ENCODE peak calls at places on chromosomes 2 and 18, in four cellular contexts. E is mucosa of descending colon; Z is CD8-positive, alpha-beta T cell; G is lower lobe of right lung. S is an unnamed sample. For H3K9me3 and H3K4me1, the result is how much of the 10 kb centered on the place peaks cover.

GRCh38 chr2:69969991-69970390 is 8.6 kb upstream of the ASPRV1 start:
- DNase-seq in E (no peak), Z (no peak), G (peak), S (no peak)

GRCh38 chr2:121382744-121383143 is 97.7 kb upstream of the TFCP2L1 start:
- DNase-seq in E (no peak), Z (no peak), G (no peak), S (no peak)

GRCh38 chr2:30287857-30288513 is 56.7 kb downstream of the LBH start:
- DNase-seq in E (no peak), Z (no peak), G (no peak), S (no peak)

GRCh38 chr2:2879776-2880175 is 497.8 kb downstream of the EIPR1 start:
- DNase-seq in E (no peak), Z (no peak), G (no peak), S (no peak)

GRCh38 chr2:103289101-103289725 is 527.4 kb downstream of the TMEM182 start:
- DNase-seq in E (no peak), Z (no peak), G (no peak), S (no peak)

GRCh38 chr18:62448426-62448825 is 74.4 kb upstream of the ZCCHC2 start:
- DNase-seq in E (no peak), Z (no peak), G (no peak), S (no peak)

GRCh38 chr18:23291456-23292205 is 156.3 kb downstream of the CABLES1 start:
- DNase-seq in E (no peak), Z (no peak), G (no peak), S (no peak)

GRCh38 chr2:27721335-27721734 is 50.2 kb upstream of the MRPL33 start:
- DNase-seq in E (no peak), Z (no peak), G (no peak), S (peak)

GRCh38 chr2:109351164-109351756 is 222.3 kb downstream of the SH3RF3 start:
- DNase-seq in E (peak), Z (no peak), G (peak), S (peak)

GRCh38 chr2:179272406-179273192 is 8.0 kb upstream of the SESTD1 start:
- DNase-seq in E (no peak), Z (no peak), G (no peak), S (no peak)

GRCh38 chr18:33745396-33745795 is 167.4 kb downstream of the ASXL3 start:
- DNase-seq in E (no peak), Z (no peak), G (no peak), S (peak)

GRCh38 chr2:28716265-28716865 is 35.3 kb upstream of the PPP1CB start:
- DNase-seq in E (peak), Z (no peak), G (no peak), S (no peak)

GRCh38 chr2:10664652-10665051 is 25.1 kb downstream of the NOL10 start:
- DNase-seq in E (no peak), Z (no peak), G (no peak), S (no peak)

GRCh38 chr18:8607776-8608682 is 1.2 kb upstream of the RAB12 start:
- DNase-seq in E (no peak), Z (no peak), G (no peak), S (peak)

GRCh38 chr18:79510731-79511141 is 115.0 kb downstream of the NFATC1 start:
- DNase-seq in E (no peak), Z (peak), G (peak), S (peak)

GRCh38 chr2:54149623-54150501 is 34.4 kb downstream of the ACYP2 start:
- DNase-seq in E (no peak), Z (no peak), G (no peak), S (no peak)

DNA sequence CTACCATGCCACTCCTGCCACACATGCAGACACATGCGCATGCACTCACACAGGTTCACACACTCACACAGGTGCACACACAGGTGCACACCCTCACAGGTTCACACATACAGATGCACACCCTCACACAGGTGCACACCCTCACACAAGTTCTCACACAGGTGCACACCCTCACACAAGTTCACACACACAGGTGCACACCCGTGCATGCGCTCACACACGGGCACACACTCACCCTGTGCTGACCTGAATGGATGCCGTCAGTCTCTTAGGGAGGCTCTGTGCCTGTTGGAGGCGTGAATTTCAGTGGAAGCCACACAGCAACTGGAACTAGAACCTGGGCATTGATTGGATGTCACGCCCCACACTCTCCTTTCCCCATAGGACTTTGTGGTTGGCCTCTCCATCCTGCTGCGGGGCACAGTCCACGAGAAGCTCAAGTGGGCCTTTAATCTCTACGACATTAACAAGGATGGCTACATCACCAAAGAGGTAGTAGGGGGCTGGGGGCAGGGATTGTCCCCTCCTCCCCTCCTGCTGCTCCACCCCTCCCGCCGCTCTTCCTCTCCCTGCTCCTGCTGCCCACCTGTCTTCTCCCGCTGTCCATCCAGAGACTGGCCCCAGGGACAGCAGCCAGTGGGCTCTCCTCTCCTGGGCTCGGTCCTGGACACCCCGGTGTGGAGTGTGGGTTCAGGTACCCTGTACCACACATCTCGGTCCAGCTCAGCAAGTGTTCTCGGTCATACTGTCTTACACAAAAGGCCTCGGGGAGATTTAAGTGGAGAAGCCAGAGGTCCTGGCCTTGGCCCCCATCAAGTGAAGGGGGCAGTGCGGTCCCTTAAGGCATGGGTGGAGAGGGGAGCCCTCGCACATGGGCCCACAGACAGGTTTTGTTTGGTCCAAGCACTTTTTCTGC is 21.0 kb upstream of the FAHD2A start:
- DNase-seq in E (no peak), Z (no peak), G (no peak), S (no peak)
- H3K9me3 ChIP-seq in E (under half), Z (under half), G (under half), S (under half)

GRCh38 chr18:28091197-28091596 is 85.7 kb downstream of the CDH2 start:
- DNase-seq in E (no peak), Z (no peak), G (no peak), S (no peak)

GRCh38 chr18:28099237-28099636 is 77.7 kb downstream of the CDH2 start:
- DNase-seq in E (no peak), Z (no peak), G (no peak), S (no peak)

GRCh38 chr18:28095631-28096030 is 81.3 kb downstream of the CDH2 start:
- DNase-seq in E (no peak), Z (no peak), G (no peak), S (no peak)

GRCh38 chr18:28095041-28095440 is 81.9 kb downstream of the CDH2 start:
- DNase-seq in E (no peak), Z (no peak), G (no peak), S (no peak)
- H3K4me1 ChIP-seq in E (under half), Z (under half), G (under half), S (under half)

DNA sequence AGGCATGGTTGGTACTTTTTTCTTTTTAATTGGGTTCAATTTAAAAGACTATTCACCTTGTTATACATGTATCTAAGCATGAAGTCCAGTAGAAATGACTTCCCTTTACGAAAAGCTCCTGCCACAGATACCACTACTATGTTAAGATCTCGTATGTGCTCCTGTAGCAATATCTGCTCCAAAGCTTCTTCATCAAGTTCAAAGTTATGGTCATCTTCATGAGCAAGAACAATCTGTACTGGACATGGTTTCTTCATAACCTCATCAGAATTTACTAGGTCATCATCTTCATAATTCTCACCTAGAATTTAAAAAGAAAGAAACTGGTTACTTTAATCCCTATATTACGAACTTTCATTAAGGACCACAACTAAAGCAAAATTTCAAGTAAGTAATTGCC is 33.9 kb downstream of the ATL2 start:
- DNase-seq in E (no peak), Z (no peak), G (no peak), S (no peak)
- H3K4me3 ChIP-seq in E (no peak), Z (no peak), G (no peak), S (no peak)

DNA sequence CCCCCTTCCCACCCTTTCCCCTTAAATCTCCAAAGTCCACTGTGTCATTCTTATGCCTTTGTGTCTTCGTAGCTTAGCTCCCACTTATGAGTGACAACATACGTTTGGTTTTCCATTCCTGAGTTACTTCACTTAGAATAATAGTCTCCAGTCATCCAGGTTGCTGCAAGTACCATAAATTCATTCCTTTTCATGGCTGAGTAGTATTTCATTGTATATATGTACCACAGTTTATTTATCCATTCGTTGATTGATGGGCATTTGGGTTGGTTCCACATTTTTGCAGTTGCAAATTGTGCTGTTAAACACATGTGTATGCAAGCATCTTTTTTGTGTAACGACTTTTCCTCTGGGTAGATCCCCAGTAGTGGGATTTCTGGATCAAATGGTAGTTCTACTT is 14.5 kb upstream of the ZNF638 start:
- DNase-seq in E (no peak), Z (no peak), G (no peak), S (no peak)
- H3K9me3 ChIP-seq in E (under half), Z (under half), G (under half), S (under half)

DNA sequence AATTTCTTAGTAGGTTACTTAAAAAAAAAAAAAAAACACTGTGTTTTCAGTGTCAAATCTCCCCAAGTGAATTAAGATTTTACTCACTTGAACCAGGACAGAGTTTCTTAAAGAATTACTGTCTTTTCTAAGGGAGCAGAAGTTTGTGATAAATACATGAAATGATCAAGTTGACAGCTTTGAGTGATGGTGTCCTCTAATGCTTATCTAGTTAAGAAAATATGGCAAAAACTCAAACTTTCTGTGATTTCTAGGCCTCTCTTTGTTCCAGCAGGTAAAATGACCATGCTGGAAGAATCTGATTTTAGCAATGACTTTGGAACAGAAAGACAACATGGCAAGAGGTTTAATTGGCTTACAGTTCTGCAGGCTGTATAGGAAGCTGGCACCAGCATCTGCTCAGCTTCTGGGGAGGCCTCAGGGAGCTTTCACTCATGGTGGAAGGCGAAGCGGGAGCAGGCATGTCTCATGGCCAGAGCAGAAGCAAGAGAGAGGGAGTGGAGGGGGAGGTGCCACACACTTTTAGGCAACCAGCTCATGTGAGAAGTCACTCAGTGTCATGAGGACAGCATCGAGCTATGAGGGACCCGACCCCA is 6.6 kb downstream of the MAPRE2 start:
- DNase-seq in E (no peak), Z (no peak), G (no peak), S (no peak)
- H3K4me1 ChIP-seq in E (under half), Z (half or more), G (half or more), S (half or more)

DNA sequence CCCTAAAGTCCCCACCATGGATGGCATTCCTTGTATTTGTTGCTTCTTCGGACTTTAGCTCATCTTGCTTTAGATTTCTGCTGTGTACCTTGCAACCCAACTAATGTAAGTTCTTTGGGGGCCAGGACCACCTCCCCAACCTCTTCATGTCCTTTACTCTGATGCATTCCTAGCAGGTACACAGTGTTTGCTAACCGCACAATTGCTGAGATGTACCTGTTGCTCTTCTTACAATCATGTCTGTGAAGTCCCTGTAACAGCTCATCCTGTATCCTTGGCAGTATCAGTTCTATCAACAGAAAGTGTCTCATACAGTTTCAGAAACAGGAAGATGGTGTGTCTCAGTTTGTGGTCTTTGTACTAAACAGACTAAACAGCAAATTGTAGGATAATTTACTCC is 24.1 kb downstream of the ST8SIA3 start:
- DNase-seq in E (no peak), Z (no peak), G (no peak), S (no peak)
- H3K4me3 ChIP-seq in E (no peak), Z (no peak), G (no peak), S (no peak)

GRCh38 chr2:127371037-127371436 is 16.7 kb downstream of the MAP3K2 start:
- DNase-seq in E (no peak), Z (no peak), G (no peak), S (no peak)

GRCh38 chr2:127377262-127377661 is 10.5 kb downstream of the MAP3K2 start:
- DNase-seq in E (no peak), Z (no peak), G (no peak), S (no peak)

GRCh38 chr2:127370010-127370409 is 17.8 kb downstream of the MAP3K2 start:
- DNase-seq in E (no peak), Z (no peak), G (no peak), S (no peak)

GRCh38 chr2:127376265-127376664 is 11.5 kb downstream of the MAP3K2 start:
- DNase-seq in E (no peak), Z (no peak), G (no peak), S (no peak)

GRCh38 chr2:127373362-127374083 is 14.3 kb downstream of the MAP3K2 start:
- DNase-seq in E (no peak), Z (no peak), G (no peak), S (no peak)
- H3K9me3 ChIP-seq in E (under half), Z (under half), G (under half), S (under half)

DNA sequence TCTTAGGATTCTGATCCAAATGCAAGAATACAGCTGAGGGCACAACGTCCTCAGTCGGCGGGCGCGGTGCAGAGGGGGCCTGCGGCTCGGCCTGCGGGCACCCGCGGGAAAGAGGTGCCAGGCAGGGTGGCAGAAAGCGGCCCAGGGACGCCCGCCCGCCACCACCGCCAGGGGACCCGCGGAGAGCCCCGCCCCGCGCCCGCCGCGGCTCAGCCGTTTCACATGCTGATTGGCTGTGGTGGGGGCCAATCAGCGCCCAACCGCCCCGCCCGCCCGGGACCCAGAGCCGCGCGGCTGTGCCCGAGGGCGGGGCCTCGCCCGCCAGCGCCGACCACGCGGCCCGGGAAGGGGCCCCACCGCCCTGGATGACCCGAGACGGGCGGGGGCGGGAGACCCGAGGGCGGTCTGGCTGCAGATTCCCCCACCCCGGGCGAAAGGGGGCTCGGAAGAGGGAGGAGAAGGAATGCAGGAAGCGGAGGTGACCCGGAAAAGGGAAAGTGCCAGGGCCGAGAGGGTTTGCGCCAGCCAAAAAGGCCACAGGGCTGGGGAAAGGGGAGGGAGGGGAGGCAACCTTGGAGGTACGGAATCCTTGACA is 8.0 kb downstream of the IRS1 start:
- DNase-seq in E (peak), Z (peak), G (peak), S (peak)
- H3K4me1 ChIP-seq in E (under half), Z (under half), G (half or more), S (under half)

GRCh38 chr2:65553504-65554074 is 121.2 kb upstream of the SPRED2 start:
- DNase-seq in E (no peak), Z (no peak), G (no peak), S (no peak)

GRCh38 chr2:65557616-65558573 is 125.5 kb upstream of the SPRED2 start:
- DNase-seq in E (no peak), Z (no peak), G (no peak), S (no peak)

GRCh38 chr2:65554765-65555561 is 122.6 kb upstream of the SPRED2 start:
- DNase-seq in E (no peak), Z (no peak), G (no peak), S (no peak)

GRCh38 chr2:65562890-65563289 is 130.5 kb upstream of the SPRED2 start:
- DNase-seq in E (no peak), Z (no peak), G (no peak), S (no peak)

GRCh38 chr2:65558748-65559147 is 126.3 kb upstream of the SPRED2 start:
- DNase-seq in E (no peak), Z (no peak), G (no peak), S (no peak)
- H3K4me3 ChIP-seq in E (no peak), Z (no peak), G (no peak), S (no peak)

GRCh38 chr2:127645395-127646291 is at the start of gene GPR17:
- DNase-seq in E (peak), Z (no peak), G (peak), S (no peak)

GRCh38 chr2:127647242-127648190 is 1.6 kb downstream of the GPR17 start:
- DNase-seq in E (no peak), Z (no peak), G (peak), S (peak)

GRCh38 chr2:127648321-127648720 is 2.4 kb downstream of the GPR17 start:
- DNase-seq in E (no peak), Z (no peak), G (peak), S (peak)

GRCh38 chr2:127644661-127645394 is 1.1 kb upstream of the GPR17 start:
- DNase-seq in E (no peak), Z (no peak), G (no peak), S (no peak)

GRCh38 chr2:127646487-127647241 is 711 bp downstream of the GPR17 start:
- DNase-seq in E (no peak), Z (no peak), G (peak), S (peak)
- H3K9me3 ChIP-seq in E (under half), Z (under half), G (under half), S (under half)

S was measured in left lung.